ENCODE peak calls at places on chromosomes 11 and 22, in nine cellular contexts. M is WERI-Rb-1, V is fibroblast of lung, K is HCT116, J is ovary, Q is GM12864, Z is GM23338, P is left ventricle myocardium inferior, R is uterus. A is an unnamed sample.

GRCh38 chr11:85947431-85948272 is 92.5 kb downstream of the CCDC83 start:
- DNase-seq in M (no peak), V (peak), K (no peak), J (no peak), Q (no peak), Z (no peak), P (no peak), R (no peak), A (no peak)

GRCh38 chr22:26139320-26139719 is 29.9 kb upstream of the SEZ6L start:
- DNase-seq in M (no peak), V (no peak), K (no peak), J (no peak), Q (no peak), Z (no peak), P (no peak), R (no peak), A (no peak)

GRCh38 chr11:124784051-124784450 is 16.2 kb downstream of the MSANTD2 start:
- DNase-seq in M (no peak), V (no peak), K (no peak), J (no peak), Q (no peak), Z (no peak), P (no peak), R (no peak), A (no peak)

GRCh38 chr11:79794484-79795393 is 353.9 kb upstream of the TENM4 start:
- DNase-seq in M (no peak), V (no peak), K (no peak), J (no peak), Q (no peak), Z (peak), P (no peak), R (no peak), A (no peak)

GRCh38 chr11:26649884-26650283 is 72.0 kb downstream of the SLC5A12 start:
- DNase-seq in M (peak), V (peak), K (peak), J (no peak), Q (peak), Z (peak), P (no peak), R (no peak), A (no peak)

GRCh38 chr11:2515401-2516275 is 70.8 kb downstream of the KCNQ1 start:
- DNase-seq in M (peak), V (no peak), K (no peak), J (peak), Q (no peak), Z (no peak), P (peak), R (peak), A (no peak)

GRCh38 chr11:94751806-94752205 is 16.4 kb upstream of the AMOTL1 start:
- DNase-seq in M (no peak), V (peak), K (no peak), J (no peak), Q (no peak), Z (no peak), P (no peak), R (no peak), A (no peak)

GRCh38 chr11:86577663-86578636 is 94.5 kb downstream of the ME3 start:
- DNase-seq in M (no peak), V (peak), K (peak), J (peak), Q (no peak), Z (no peak), P (peak), R (peak), A (no peak)

GRCh38 chr11:61045271-61045670 is 57.0 kb upstream of the CD5 start:
- DNase-seq in M (no peak), V (no peak), K (no peak), J (no peak), Q (no peak), Z (no peak), P (no peak), R (no peak), A (no peak)

GRCh38 chr11:86486261-86487030 is 111.8 kb downstream of the CCDC81 start:
- DNase-seq in M (no peak), V (peak), K (no peak), J (no peak), Q (no peak), Z (no peak), P (no peak), R (no peak), A (no peak)

GRCh38 chr22:17777717-17778044 is 3.4 kb upstream of the BID start:
- DNase-seq in M (no peak), V (no peak), K (no peak), J (no peak), Q (no peak), Z (no peak), P (no peak), R (no peak), A (no peak)
- H3K4me3 ChIP-seq in M (no peak), V (no peak), K (no peak), J (no peak), Q (peak), Z (no peak), P (peak), R (no peak), A (no peak)

DNA sequence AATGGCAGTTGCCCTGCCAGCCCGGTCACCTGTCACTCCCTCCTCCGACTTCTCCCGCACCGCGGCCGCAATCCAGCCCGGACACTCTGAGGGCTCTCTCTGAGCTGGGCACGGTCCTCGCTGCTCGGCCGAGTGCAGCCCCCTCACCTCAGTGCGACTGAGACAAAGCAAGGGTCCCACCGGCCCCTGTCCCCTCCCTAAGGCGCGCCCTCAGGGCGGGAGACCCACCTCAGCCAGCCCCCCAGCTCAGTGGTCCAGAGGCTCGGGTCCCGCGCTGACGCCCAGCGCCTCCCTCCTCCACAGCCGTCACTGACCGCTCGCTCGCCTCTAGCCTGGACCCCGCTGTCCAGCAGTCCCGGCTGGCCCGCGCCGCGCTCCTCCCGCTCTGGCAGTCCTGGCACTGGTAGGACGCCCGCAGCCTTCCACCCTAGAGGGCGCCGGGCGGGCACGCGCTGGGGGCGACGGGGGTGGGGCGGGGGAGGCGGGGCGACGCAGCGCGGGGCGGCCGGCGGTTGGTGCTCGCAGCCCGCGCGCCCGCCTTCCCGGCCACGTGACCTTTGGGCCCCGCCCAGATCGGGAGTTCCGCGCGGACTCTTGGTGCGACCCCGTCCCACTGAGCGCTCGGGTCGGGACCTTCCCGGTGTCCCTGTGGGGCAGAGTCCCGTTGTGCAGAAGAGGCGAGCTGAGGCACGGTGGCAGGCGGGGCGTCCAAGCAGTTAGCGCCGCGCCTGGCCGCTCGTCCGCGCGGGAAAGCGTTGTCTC is 7.9 kb upstream of the L3MBTL2 start:
- DNase-seq in M (peak), V (peak), K (no peak), J (peak), Q (no peak), Z (peak), P (peak), R (peak), A (no peak)
- TF ChIP-seq CTCF in M (no peak), V (peak), K (no peak), J (no peak), Q (peak), Z (no peak), P (peak), R (no peak), A (peak)

DNA sequence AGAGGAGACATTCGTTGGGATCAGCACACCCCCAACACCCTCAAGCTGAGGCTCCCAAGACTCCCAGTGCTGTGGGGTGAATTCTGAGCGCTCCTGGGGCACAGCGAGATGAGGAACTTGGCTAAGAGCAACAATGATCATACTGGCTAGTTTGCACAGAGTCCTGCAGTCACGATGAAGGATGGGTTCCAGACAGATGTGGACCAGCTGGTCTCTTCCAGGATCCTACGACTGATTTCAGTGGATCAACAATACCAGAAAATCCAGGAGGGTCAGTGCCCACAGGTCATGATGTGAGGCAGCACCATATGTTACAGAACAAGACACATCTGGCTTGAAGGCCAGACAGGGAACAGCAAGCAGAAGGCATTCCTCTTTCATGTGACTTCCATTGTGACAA is 28.8 kb downstream of the OR52K1 start:
- DNase-seq in M (no peak), V (no peak), K (no peak), J (peak), Q (no peak), Z (no peak), P (no peak), R (no peak), A (no peak)
- H3K4me3 ChIP-seq in M (no peak), V (no peak), K (no peak), J (no peak), Q (no peak), Z (no peak), P (no peak), R (no peak), A (no peak)

DNA sequence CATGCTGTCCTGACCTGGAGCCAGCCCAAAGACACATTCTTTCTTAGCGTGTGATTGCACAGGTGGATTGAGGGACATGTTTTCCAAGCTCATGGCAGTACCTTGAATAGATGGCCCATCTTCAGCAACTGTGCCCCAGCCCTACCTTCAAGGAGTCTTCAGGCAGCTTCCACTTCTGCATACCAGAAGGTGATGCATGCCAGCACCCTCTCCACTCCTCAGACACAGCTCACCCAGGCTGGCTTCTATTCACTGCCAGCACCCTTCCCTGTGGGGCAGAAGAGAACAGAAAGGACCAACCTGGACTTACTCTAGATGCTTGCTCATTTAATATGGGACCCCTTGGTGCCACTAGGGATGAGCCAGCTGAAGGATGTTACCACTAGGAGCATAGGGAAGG is 466.4 kb upstream of the ISX start:
- DNase-seq in M (no peak), V (no peak), K (no peak), J (no peak), Q (no peak), Z (no peak), P (no peak), R (no peak), A (no peak)
- TF ChIP-seq CTCF in M (no peak), V (no peak), K (no peak), J (no peak), Q (no peak), Z (no peak), P (no peak), R (no peak), A (no peak)

GRCh38 chr11:62505112-62505783 is 41.4 kb downstream of the AHNAK start:
- DNase-seq in M (peak), V (no peak), K (no peak), J (no peak), Q (no peak), Z (peak), P (peak), R (no peak), A (no peak)
- H3K4me3 ChIP-seq in M (no peak), V (no peak), K (no peak), J (no peak), Q (no peak), Z (peak), P (peak), R (no peak), A (no peak)

GRCh38 chr22:31919730-31920129 is 24.6 kb upstream of the YWHAH start:
- DNase-seq in M (no peak), V (no peak), K (no peak), J (no peak), Q (no peak), Z (no peak), P (no peak), R (no peak), A (no peak)

GRCh38 chr22:31922593-31922992 is 21.7 kb upstream of the YWHAH start:
- DNase-seq in M (no peak), V (no peak), K (no peak), J (no peak), Q (no peak), Z (no peak), P (no peak), R (no peak), A (no peak)

GRCh38 chr22:31921106-31921505 is 23.2 kb upstream of the YWHAH start:
- DNase-seq in M (no peak), V (no peak), K (no peak), J (no peak), Q (no peak), Z (no peak), P (no peak), R (no peak), A (no peak)

GRCh38 chr22:31923166-31923565 is 21.2 kb upstream of the YWHAH start:
- DNase-seq in M (no peak), V (no peak), K (no peak), J (no peak), Q (no peak), Z (no peak), P (peak), R (no peak), A (no peak)

GRCh38 chr22:31920306-31920705 is 24.0 kb upstream of the YWHAH start:
- DNase-seq in M (no peak), V (no peak), K (no peak), J (no peak), Q (no peak), Z (no peak), P (no peak), R (no peak), A (no peak)
- TF ChIP-seq CTCF in M (no peak), V (no peak), K (no peak), J (no peak), Q (no peak), Z (no peak), P (no peak), R (no peak), A (no peak)